ENCODE peak calls at places on chromosomes 13 and 19, in eight cellular contexts. H is tibial nerve; R is body of pancreas; P is CD4-positive, alpha-beta T cell; J is CD8-positive, alpha-beta T cell; O is OCI-LY7; Z is hepatocyte; T is left ventricle myocardium inferior. K is an unnamed sample.

GRCh38 chr13:46010148-46010547 is 42.4 kb downstream of the ZC3H13 start:
- DNase-seq in Z (peak; percentile 22), T (no peak), H (no peak), R (no peak), J (no peak), P (no peak), O (no peak), K (no peak)

GRCh38 chr19:38194061-38194701 is 29.8 kb downstream of the DPF1 start:
- DNase-seq in Z (no peak), H (no peak), P (no peak), J (no peak), T (no peak), R (no peak), O (no peak), K (no peak)

GRCh38 chr13:69970521-69970920 is 137.1 kb upstream of the ATXN8OS start:
- DNase-seq in R (no peak), Z (peak; percentile 32), H (no peak), O (no peak), P (no peak), J (no peak), T (no peak), K (no peak)

GRCh38 chr19:4606921-4607678 is 32.2 kb upstream of the TNFAIP8L1 start:
- DNase-seq in H (peak; percentile 31), Z (peak; percentile 41), P (no peak), J (no peak), R (peak; percentile 76), O (no peak), T (peak; percentile 67), K (peak; percentile 80)

GRCh38 chr13:42855416-42855815 is 74.0 kb downstream of the FAM216B start:
- DNase-seq in T (no peak), P (no peak), R (no peak), O (no peak), Z (no peak), J (no peak), H (no peak), K (no peak)

GRCh38 chr13:100588350-100589177 is at the start of gene GGACT:
- DNase-seq in J (peak; percentile 68), R (peak; percentile 82), Z (peak; percentile 87), T (peak; percentile 70), P (peak; percentile 80), H (peak; percentile 28), O (peak; percentile 72), K (peak; percentile 68)

GRCh38 chr13:39887424-39887823 is 232.0 kb downstream of the COG6 start:
- DNase-seq in J (no peak), Z (no peak), H (no peak), R (no peak), T (no peak), P (no peak), O (no peak), K (no peak)

GRCh38 chr19:35885909-35886308 is 14.4 kb downstream of the NFKBID start:
- DNase-seq in T (no peak), Z (no peak), O (no peak), H (no peak), R (no peak), P (no peak), J (no peak), K (no peak)

GRCh38 chr19:43797556-43797955 is 4.7 kb downstream of the LYPD5 start:
- DNase-seq in O (no peak), P (no peak), H (no peak), J (no peak), R (no peak), T (no peak), Z (no peak), K (no peak)

GRCh38 chr19:575527-576506 is 3.4 kb downstream of the BSG start:
- DNase-seq in Z (peak; percentile 48), J (no peak), T (peak; percentile 81), O (no peak), P (no peak), R (peak; percentile 55), H (no peak), K (peak; percentile 78)

GRCh38 chr13:91072511-91072910 is 275.0 kb upstream of the MIR17HG start:
- DNase-seq in R (no peak), T (no peak), O (no peak), Z (no peak), P (no peak), H (no peak), J (no peak), K (no peak)

GRCh38 chr19:48724796-48725753 is 5.5 kb upstream of the MAMSTR start:
- DNase-seq in R (peak; percentile 46), H (no peak), J (no peak), T (peak; percentile 52), Z (peak; percentile 73), O (peak; percentile 85), P (no peak), K (peak; percentile 86)

DNA sequence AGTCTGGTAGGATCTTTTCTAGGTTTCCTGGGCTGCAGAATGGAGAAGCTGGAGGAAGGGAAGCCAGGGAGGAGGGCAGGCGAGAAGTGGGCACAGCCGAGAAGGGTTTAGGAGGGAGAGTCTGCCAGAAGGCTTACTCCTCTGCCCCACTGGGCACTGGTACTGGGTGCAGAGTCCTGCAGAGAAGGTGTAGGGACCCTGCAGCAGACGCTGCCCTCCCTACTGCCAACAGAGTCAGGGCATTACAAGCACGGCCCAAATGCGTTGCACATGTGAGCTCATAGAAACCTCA is 726 bp upstream of the PEPD start:
- DNase-seq in O (no peak), Z (no peak), P (no peak), T (no peak), R (no peak), H (no peak), J (no peak), K (no peak)
- H3K27ac ChIP-seq in O (no peak overlapping the region), Z (no peak overlapping the region), P (no peak overlapping the region), T (peak overlapping the region; percentile 75), R (no peak overlapping the region), H (peak overlapping the region; percentile 76), J (no peak overlapping the region), K (peak overlapping the region; percentile 68)

GRCh38 chr19:10976200-10976892 is 15.5 kb downstream of the SMARCA4 start:
- DNase-seq in P (no peak), Z (peak; percentile 40), H (no peak), R (no peak), O (peak; percentile 53), J (no peak), T (no peak), K (no peak)

GRCh38 chr19:10977773-10978155 is 16.9 kb downstream of the SMARCA4 start:
- DNase-seq in O (peak; percentile 65), J (no peak), H (no peak), Z (no peak), P (no peak), T (no peak), R (no peak), K (no peak)

GRCh38 chr19:10981496-10981895 is 20.7 kb downstream of the SMARCA4 start:
- DNase-seq in J (no peak), P (no peak), H (no peak), Z (no peak), O (no peak), T (no peak), R (no peak), K (no peak)

GRCh38 chr19:10984166-10984735 is 23.4 kb downstream of the SMARCA4 start:
- DNase-seq in P (no peak), H (no peak), O (no peak), R (no peak), T (no peak), Z (no peak), J (no peak), K (peak; percentile 34)

GRCh38 chr19:10979950-10980349 is 19.1 kb downstream of the SMARCA4 start:
- DNase-seq in P (no peak), H (no peak), T (no peak), J (no peak), Z (no peak), O (peak; percentile 95), R (no peak), K (no peak)
- H3K27ac ChIP-seq in P (no peak overlapping the region), H (no peak overlapping the region), T (no peak overlapping the region), J (no peak overlapping the region), Z (no peak overlapping the region), O (peak overlapping the region; percentile 99), R (no peak overlapping the region), K (no peak overlapping the region)

GRCh38 chr19:41456342-41456918 is 13.5 kb downstream of the ERICH4 start:
- DNase-seq in O (no peak), T (no peak), P (no peak), J (no peak), H (no peak), R (no peak), Z (no peak), K (no peak)
- H3K27ac ChIP-seq in O (no peak overlapping the region), T (peak overlapping the region; percentile 78), P (no peak overlapping the region), J (no peak overlapping the region), H (peak overlapping the region; percentile 55), R (no peak overlapping the region), Z (no peak overlapping the region), K (peak overlapping the region; percentile 60)

GRCh38 chr13:74074723-74075122 is 59.5 kb downstream of the KLF12 start:
- DNase-seq in T (no peak), J (no peak), Z (no peak), O (no peak), H (no peak), P (no peak), R (no peak), K (no peak)
- H3K27ac ChIP-seq in T (peak overlapping the region; percentile 41), J (no peak overlapping the region), Z (no peak overlapping the region), O (no peak overlapping the region), H (no peak overlapping the region), P (no peak overlapping the region), R (no peak overlapping the region), K (no peak overlapping the region)

DNA sequence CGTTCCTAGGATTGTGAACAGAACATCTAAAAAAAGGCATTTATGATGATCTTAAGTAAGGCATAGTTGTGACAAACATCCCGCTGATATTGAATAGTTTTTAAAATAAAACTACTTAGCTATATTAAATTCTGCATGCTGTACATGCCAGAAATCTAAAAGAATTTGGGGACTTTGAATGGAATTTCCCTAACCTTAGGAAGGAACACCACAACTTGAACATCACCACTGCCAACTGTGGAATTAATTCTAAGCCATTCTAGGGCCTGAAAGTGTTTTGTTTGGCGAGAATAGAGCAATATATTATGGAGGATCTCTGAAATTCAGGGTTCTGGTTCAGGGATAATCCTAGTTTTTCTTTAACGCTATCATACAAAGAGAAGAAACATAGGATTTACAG is 17.8 kb upstream of the LATS2 start:
- DNase-seq in Z (no peak), T (no peak), P (no peak), H (no peak), R (no peak), J (no peak), O (no peak), K (no peak)
- H3K27ac ChIP-seq in Z (no peak overlapping the region), T (peak overlapping the region; percentile 42), P (no peak overlapping the region), H (peak overlapping the region; percentile 88), R (no peak overlapping the region), J (no peak overlapping the region), O (no peak overlapping the region), K (peak overlapping the region; percentile 38)

DNA sequence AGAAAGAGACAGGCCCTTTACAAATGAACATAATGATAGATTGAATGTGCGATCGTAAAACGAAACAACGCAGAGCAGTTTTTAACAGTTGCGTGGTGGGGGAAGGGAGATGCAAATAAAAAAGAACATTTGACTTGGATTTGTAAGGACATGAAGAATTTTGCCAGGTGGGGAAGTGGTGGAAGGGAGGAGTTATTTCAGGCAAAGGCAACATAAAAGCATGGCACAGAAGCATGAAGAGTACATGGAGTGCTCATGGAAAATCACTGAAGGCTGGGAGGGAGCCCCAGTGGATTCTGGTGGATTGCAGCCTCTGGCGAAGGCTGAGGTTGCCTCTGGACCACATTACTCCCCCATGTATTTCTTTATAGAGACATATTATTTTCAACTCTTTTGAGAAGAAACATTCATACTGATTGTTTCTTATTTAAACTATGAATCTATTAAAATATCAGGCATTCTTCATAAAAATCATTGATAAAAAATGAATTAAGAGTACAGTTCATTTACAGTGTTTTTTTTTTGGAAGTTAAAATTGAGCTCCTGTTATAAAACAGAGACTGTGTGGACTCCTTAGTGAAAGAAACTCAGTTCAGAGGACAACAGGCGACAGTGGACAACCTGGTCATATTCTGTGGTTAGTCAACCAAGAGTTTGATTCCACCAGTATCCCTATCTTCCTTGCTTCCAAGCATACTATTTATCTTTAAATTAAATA is 57.5 kb downstream of the STARD13 start:
- DNase-seq in O (no peak), Z (no peak), P (no peak), T (no peak), J (no peak), H (no peak), R (no peak), K (no peak)
- H3K27ac ChIP-seq in O (no peak overlapping the region), Z (no peak overlapping the region), P (no peak overlapping the region), T (peak overlapping the region; percentile 84), J (no peak overlapping the region), H (peak overlapping the region; percentile 83), R (no peak overlapping the region), K (peak overlapping the region; percentile 60)

K was measured in heart left ventricle.